ENCODE peak calls at places on chromosome 13, in eight cellular contexts. G is Calu3, W is upper lobe of left lung, X is bronchial epithelial cell, T is psoas muscle, P is mucosa of descending colon, U is esophagus squamous epithelium, V is fibroblast of villous mesenchyme. E is an unnamed sample.

GRCh38 chr13:36436811-36437210 is 4.5 kb downstream of the CCNA1 start:
- DNase-seq in T (no peak), P (no peak), V (no peak), U (no peak), G (no peak), W (no peak), X (no peak), E (no peak)

GRCh38 chr13:41107584-41108014 is 25.0 kb downstream of the KBTBD6 start:
- DNase-seq in V (no peak), U (no peak), X (no peak), W (no peak), P (no peak), G (no peak), T (no peak), E (no peak)

GRCh38 chr13:80215368-80215767 is 125.6 kb downstream of the SPRY2 start:
- DNase-seq in U (no peak), T (no peak), G (no peak), V (peak), W (no peak), P (no peak), X (peak), E (no peak)

GRCh38 chr13:113364371-113364932 is 522 bp upstream of the GRTP1 start:
- DNase-seq in G (no peak), X (no peak), W (no peak), V (no peak), U (no peak), T (peak), P (no peak), E (no peak)

GRCh38 chr13:28653111-28653510 is 5.8 kb upstream of the POMP start:
- DNase-seq in U (no peak), V (no peak), W (no peak), G (no peak), T (no peak), P (no peak), X (no peak), E (no peak)

GRCh38 chr13:107099661-107100060 is 531.7 kb upstream of the ARGLU1 start:
- DNase-seq in P (no peak), V (peak), W (no peak), G (no peak), T (no peak), U (no peak), X (peak), E (no peak)

GRCh38 chr13:45242070-45242469 is 41.2 kb upstream of the KCTD4 start:
- DNase-seq in P (no peak), T (no peak), X (peak), U (no peak), V (peak), W (no peak), G (no peak), E (no peak)

GRCh38 chr13:27967736-27968315 is 1.3 kb downstream of the CDX2 start:
- DNase-seq in W (no peak), X (no peak), T (no peak), P (no peak), V (no peak), G (no peak), U (no peak), E (no peak)

GRCh38 chr13:103140001-103140671 is 73.9 kb upstream of the SLC10A2 start:
- DNase-seq in P (no peak), X (peak), W (no peak), U (no peak), T (no peak), G (peak), V (peak), E (no peak)

GRCh38 chr13:112486386-112487126 is 101.4 kb downstream of the TUBGCP3 start:
- DNase-seq in U (no peak), V (peak), X (no peak), G (no peak), W (no peak), P (no peak), T (no peak), E (no peak)

GRCh38 chr13:114089341-114089740 is 43.1 kb downstream of the RASA3 start:
- DNase-seq in V (no peak), U (no peak), P (peak), W (peak), X (no peak), T (peak), G (no peak), E (no peak)

GRCh38 chr13:44188257-44188656 is 185.4 kb upstream of the SERP2 start:
- DNase-seq in T (no peak), W (no peak), P (no peak), G (no peak), U (no peak), X (peak), V (peak), E (no peak)

GRCh38 chr13:112711528-112712265 is 21.9 kb downstream of the ATP11A start:
- DNase-seq in G (peak), U (no peak), T (peak), V (peak), W (peak), X (peak), P (peak), E (no peak)

GRCh38 chr13:79658333-79658975 is 177.5 kb downstream of the NDFIP2 start:
- DNase-seq in X (no peak), U (no peak), V (no peak), W (no peak), P (no peak), G (no peak), T (peak), E (no peak)

DNA sequence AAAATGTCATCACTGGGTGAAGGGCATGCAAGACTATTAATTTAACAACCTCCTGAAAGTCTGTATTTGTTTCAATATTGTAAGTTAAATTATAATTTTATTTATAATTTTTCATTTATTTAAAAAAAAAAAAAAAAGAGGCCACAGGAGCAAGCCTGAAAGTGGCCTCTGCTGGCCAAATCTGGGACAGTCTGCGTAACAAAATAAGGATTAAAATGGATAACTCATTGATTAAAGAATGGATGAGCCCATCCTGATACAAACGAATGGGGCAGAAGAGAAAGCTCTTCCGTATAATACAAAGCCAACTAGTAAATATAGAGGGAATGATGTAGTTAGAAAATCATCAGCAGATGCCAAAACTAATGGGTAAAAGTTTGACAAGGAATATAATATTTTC is 36.2 kb downstream of the SUCLA2 start:
- DNase-seq in W (no peak), T (no peak), G (no peak), V (no peak), U (no peak), P (no peak), X (no peak), E (no peak)
- TF ChIP-seq CTCF in W (no peak), T (no peak), G (no peak), V (no peak), U (no peak), P (no peak), X (no peak), E (no peak)

DNA sequence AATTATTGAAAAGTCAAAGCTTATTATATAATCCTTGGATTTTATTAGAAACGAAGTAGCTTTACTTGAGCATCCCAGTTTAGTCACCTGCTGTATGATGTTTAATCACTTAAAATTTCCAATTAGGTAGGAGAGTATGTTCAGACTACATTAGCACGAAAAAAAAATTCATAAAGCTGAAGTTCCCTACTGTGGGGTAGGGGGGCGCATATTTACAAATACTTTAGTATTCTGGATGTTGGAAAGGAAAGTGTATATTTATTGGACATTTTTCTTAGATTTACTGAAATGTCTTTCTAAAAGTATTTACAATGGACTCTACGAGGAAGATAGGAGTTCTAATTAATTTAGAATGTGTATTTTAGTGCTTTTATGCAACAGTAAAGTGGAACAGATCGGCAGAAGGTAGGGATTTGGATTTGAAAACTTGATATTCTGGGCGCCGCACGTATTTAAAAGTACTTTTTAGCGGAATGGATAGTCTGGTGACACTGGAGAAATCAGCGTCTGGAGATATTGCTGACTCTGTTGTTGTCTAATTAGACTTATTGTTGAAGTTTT is 1.9 kb downstream of the CDK8 start:
- DNase-seq in V (no peak), T (no peak), P (no peak), G (no peak), W (no peak), X (no peak), U (no peak), E (no peak)
- TF ChIP-seq CTCF in V (peak), T (no peak), P (no peak), G (no peak), W (no peak), X (no peak), U (no peak), E (no peak)

DNA sequence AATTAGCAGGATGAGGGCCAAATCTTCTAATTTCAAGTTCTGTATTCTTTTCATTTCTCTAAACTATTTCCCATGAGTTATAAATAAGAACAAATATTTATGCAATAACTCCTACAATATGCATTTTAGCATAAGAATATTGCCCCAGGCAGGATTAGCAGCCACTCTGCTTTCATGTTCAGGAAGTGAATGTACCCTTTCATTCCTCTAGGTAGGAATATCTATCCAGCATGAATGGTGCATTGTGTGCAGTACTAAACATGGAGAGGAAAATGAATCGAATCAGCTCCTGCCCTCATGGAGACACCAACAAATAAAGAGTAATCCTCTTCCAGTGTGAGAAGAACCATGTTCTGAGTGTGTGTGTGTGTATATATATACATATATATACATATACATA is 41.0 kb downstream of the LHFPL6 start:
- DNase-seq in T (no peak), V (no peak), G (no peak), P (no peak), W (no peak), X (peak), U (no peak), E (no peak)
- TF ChIP-seq CTCF in T (no peak), V (no peak), G (no peak), P (no peak), W (no peak), X (no peak), U (no peak), E (no peak)

DNA sequence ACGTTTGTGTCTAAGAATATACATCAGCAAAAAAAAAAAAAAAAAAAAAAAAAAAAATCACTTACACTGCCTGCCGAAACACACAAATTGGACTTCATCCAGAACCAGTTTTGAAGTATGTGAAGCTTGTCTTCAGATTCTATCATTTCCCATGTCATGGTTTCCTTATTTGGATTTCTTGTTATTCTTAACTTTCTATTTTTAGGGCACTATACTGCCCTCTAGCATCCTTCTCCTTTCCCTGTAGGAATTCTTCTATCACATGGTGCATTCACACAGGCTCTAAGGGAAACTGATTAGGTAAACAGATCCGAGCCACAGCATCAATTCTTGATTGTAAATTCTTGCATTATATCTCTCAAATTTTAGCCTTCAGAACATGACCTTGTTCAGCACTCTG is 1507.5 kb downstream of the OLFM4 start:
- DNase-seq in G (no peak), T (no peak), V (no peak), W (no peak), P (no peak), X (peak), U (no peak), E (no peak)
- TF ChIP-seq CTCF in G (no peak), T (no peak), V (no peak), W (no peak), P (no peak), X (no peak), U (peak), E (no peak)

GRCh38 chr13:92951273-92951820 is 275.3 kb upstream of the GPC6 start:
- DNase-seq in W (no peak), T (no peak), G (no peak), X (no peak), V (no peak), U (no peak), P (no peak), E (no peak)

GRCh38 chr13:92950771-92951170 is 275.8 kb upstream of the GPC6 start:
- DNase-seq in U (no peak), P (no peak), X (no peak), T (no peak), V (no peak), W (no peak), G (no peak), E (no peak)

GRCh38 chr13:92959790-92960189 is 266.8 kb upstream of the GPC6 start:
- DNase-seq in X (no peak), T (no peak), W (no peak), P (no peak), V (no peak), G (no peak), U (no peak), E (no peak)

GRCh38 chr13:92952161-92952560 is 274.4 kb upstream of the GPC6 start:
- DNase-seq in T (no peak), W (no peak), U (no peak), G (no peak), P (no peak), X (no peak), V (peak), E (no peak)

GRCh38 chr13:92954746-92955145 is 271.9 kb upstream of the GPC6 start:
- DNase-seq in V (peak), P (no peak), T (no peak), G (no peak), W (no peak), X (no peak), U (no peak), E (no peak)
- TF ChIP-seq CTCF in V (no peak), P (no peak), T (no peak), G (no peak), W (no peak), X (no peak), U (no peak), E (no peak)

GRCh38 chr13:46796515-46797467 is at the start of gene ESD:
- DNase-seq in G (peak), U (peak), W (peak), T (peak), X (peak), P (peak), V (peak), E (peak)
- TF ChIP-seq CTCF in G (no peak), U (no peak), W (peak), T (no peak), X (no peak), P (no peak), V (no peak), E (no peak)

DNA sequence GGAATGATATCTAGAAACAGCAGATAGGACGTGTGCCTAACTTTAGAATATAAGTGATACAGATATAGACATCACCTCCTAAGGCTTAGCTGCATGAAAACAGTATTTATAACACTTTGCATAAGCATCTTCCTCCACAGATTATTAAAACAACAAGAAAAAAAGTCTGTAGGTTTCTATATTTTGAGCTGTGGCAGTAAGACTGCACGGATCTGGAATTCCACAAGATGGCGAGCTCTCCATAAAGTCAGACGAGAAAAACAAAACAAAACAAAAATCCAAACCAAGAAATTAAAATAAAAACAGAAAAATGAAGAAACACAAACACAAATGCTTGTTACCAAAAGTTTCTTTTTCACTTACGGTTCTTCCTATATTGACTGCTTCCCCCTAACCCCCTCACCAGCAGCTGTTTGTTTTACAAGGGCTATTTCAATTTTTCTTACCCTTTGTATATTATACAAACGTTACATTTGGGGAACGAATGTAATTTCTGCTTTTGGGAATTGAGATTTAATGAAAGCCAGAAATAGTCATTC is 285.8 kb downstream of the MYO16 start:
- DNase-seq in X (peak), V (peak), P (no peak), T (no peak), G (no peak), W (no peak), U (no peak), E (no peak)
- TF ChIP-seq CTCF in X (peak), V (peak), P (no peak), T (peak), G (no peak), W (peak), U (peak), E (no peak)

GRCh38 chr13:49517461-49517860 is 21.7 kb downstream of the PHF11 start:
- DNase-seq in X (no peak), W (no peak), U (no peak), G (no peak), T (no peak), P (no peak), V (peak), E (no peak)
- TF ChIP-seq CTCF in X (no peak), W (no peak), U (no peak), G (no peak), T (no peak), P (no peak), V (peak), E (no peak)